ENCODE peak calls at places on chromosomes 12 and 14, in four cellular contexts. P, K, Y and S are unnamed samples.

GRCh38 chr12:32718926-32719325 is 36.8 kb downstream of the YARS2 start:
- DNase-seq in Y (no peak), P (no peak), K (no peak), S (no peak)

GRCh38 chr12:9364224-9365176 is 156.3 kb upstream of the PZP start:
- DNase-seq in K (no peak), Y (no peak), P (no peak), S (peak)

GRCh38 chr12:130715150-130715995 is 726 bp downstream of the RIMBP2 start:
- DNase-seq in Y (no peak), P (no peak), K (peak), S (no peak)

GRCh38 chr14:21978184-21978998 is 304.8 kb upstream of the OR4E1 start:
- DNase-seq in P (no peak), K (peak), Y (no peak), S (peak)

GRCh38 chr12:67751376-67751928 is 102.9 kb downstream of the DYRK2 start:
- DNase-seq in P (no peak), Y (no peak), K (no peak), S (no peak)

GRCh38 chr12:46538976-46539375 is 166.4 kb upstream of the SLC38A2 start:
- DNase-seq in K (no peak), P (no peak), Y (no peak), S (no peak)

GRCh38 chr12:82688035-82688501 is 1.4 kb downstream of the TMTC2 start:
- DNase-seq in P (no peak), K (no peak), Y (no peak), S (no peak)

GRCh38 chr14:95547626-95548327 is 12.9 kb downstream of the GLRX5 start:
- DNase-seq in P (no peak), Y (no peak), K (no peak), S (no peak)

GRCh38 chr12:15677696-15678095 is 111.5 kb downstream of the EPS8 start:
- DNase-seq in P (no peak), Y (no peak), K (no peak), S (no peak)

GRCh38 chr12:56808954-56809353 is 45.8 kb downstream of the HSD17B6 start:
- DNase-seq in P (no peak), Y (no peak), K (no peak), S (no peak)

GRCh38 chr12:106145539-106146447 is 7.0 kb upstream of the NUAK1 start:
- DNase-seq in P (no peak), Y (no peak), K (peak), S (peak)

GRCh38 chr14:91996951-91997371 is 42.9 kb downstream of the TRIP11 start:
- DNase-seq in Y (no peak), K (no peak), P (no peak), S (no peak)

GRCh38 chr14:58638231-58639205 is 756 bp downstream of the DACT1 start:
- DNase-seq in K (peak), P (peak), Y (peak), S (peak)

GRCh38 chr14:21535545-21536394 is 9.6 kb upstream of the SALL2 start:
- DNase-seq in Y (no peak), P (no peak), K (no peak), S (no peak)

GRCh38 chr12:113465808-113466769 is 5.6 kb downstream of the LHX5 start:
- DNase-seq in P (no peak), K (no peak), Y (no peak), S (no peak)

GRCh38 chr14:92603309-92604257 is 90.0 kb downstream of the RIN3 start:
- DNase-seq in K (no peak), Y (peak), P (no peak), S (no peak)

GRCh38 chr14:78029471-78030372 is 140.5 kb upstream of the NRXN3 start:
- DNase-seq in K (no peak), P (no peak), Y (no peak), S (no peak)

GRCh38 chr14:89228921-89229639 is 188.0 kb downstream of the FOXN3 start:
- DNase-seq in Y (no peak), P (no peak), K (no peak), S (no peak)

GRCh38 chr14:24954037-24954696 is 95.8 kb downstream of the STXBP6 start:
- DNase-seq in P (no peak), K (no peak), Y (no peak), S (no peak)

GRCh38 chr14:55382483-55382882 is 29.1 kb downstream of the ATG14 start:
- DNase-seq in K (no peak), Y (no peak), P (no peak), S (no peak)

GRCh38 chr14:68140111-68140741 is 320.6 kb downstream of the RAD51B start:
- DNase-seq in Y (peak), K (peak), P (no peak), S (peak)

GRCh38 chr12:51941011-51941561 is 10.4 kb upstream of the ACVR1B start:
- DNase-seq in Y (no peak), K (no peak), P (no peak), S (no peak)

GRCh38 chr12:114414031-114414865 is 8.3 kb upstream of the TBX5 start:
- DNase-seq in P (no peak), K (no peak), Y (no peak), S (no peak)

GRCh38 chr12:14833952-14834351 is 9.4 kb downstream of the ART4 start:
- DNase-seq in K (no peak), P (no peak), Y (no peak), S (no peak)

GRCh38 chr14:52402812-52403526 is 88.9 kb downstream of the PTGER2 start:
- DNase-seq in K (no peak), P (no peak), Y (no peak), S (no peak)

GRCh38 chr14:54169254-54169924 is 212.8 kb upstream of the BMP4 start:
- DNase-seq in K (no peak), Y (no peak), P (no peak), S (no peak)

GRCh38 chr14:88481794-88482193 is 73.0 kb downstream of the PTPN21 start:
- DNase-seq in P (no peak), Y (no peak), K (no peak), S (no peak)

GRCh38 chr14:90608281-90608680 is 207.9 kb downstream of the TTC7B start:
- DNase-seq in Y (no peak), P (no peak), K (no peak), S (no peak)

GRCh38 chr12:69671597-69671996 is 27.5 kb downstream of the BEST3 start:
- DNase-seq in K (no peak), P (no peak), Y (no peak), S (no peak)

GRCh38 chr14:69882086-69882864 is 3.1 kb downstream of the SMOC1 start:
- DNase-seq in K (no peak), P (no peak), Y (no peak), S (no peak)

GRCh38 chr14:69879175-69880047 is at the start of gene SMOC1:
- DNase-seq in K (peak), P (peak), Y (peak), S (no peak)

GRCh38 chr14:69880851-69881250 is 1.6 kb downstream of the SMOC1 start:
- DNase-seq in K (no peak), P (no peak), Y (no peak), S (no peak)

GRCh38 chr14:69878251-69878650 is 965 bp upstream of the SMOC1 start:
- DNase-seq in P (no peak), Y (no peak), K (no peak), S (no peak)

GRCh38 chr14:69880051-69880487 is 853 bp downstream of the SMOC1 start:
- DNase-seq in Y (no peak), P (no peak), K (no peak), S (no peak)
- H3K4me3 ChIP-seq in Y (no peak), P (peak), K (no peak), S (peak)

GRCh38 chr12:120437735-120438494 is at the start of gene COX6A1:
- DNase-seq in P (peak), Y (peak), K (peak), S (peak)
- TF ChIP-seq POLR2A in P (peak), Y (peak), K (peak), S (peak)

DNA sequence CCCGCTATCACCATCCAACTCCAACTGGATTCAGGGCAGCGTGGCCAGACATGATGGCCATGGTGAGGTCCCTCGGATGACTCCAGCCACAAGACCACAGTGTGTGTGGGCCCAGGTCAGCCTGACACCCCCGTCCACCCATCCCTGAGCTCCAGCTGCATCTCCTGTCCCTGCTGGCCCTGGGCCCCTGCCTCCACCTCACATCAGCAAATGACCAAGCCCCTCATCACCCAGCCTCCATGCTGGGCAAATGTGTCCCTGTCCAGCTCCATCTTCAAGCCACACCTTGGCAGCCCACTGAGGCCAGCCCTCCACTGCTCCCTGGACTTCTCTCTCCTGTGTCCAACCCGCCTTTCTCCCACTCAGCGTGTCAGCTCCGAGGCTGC is 3.2 kb downstream of the GPR132 start:
- DNase-seq in P (no peak), Y (no peak), K (no peak), S (peak)
- H3K4me3 ChIP-seq in P (no peak), Y (no peak), K (no peak), S (peak)

GRCh38 chr12:107903377-107904061 is 129.0 kb downstream of the ASCL4 start:
- DNase-seq in P (no peak), Y (peak), K (peak), S (peak)
- TF ChIP-seq POLR2A in P (no peak), Y (no peak), K (no peak), S (no peak)

GRCh38 chr14:51337520-51337919 is 97.5 kb downstream of the TMX1 start:
- DNase-seq in Y (no peak), P (no peak), K (no peak), S (no peak)

GRCh38 chr14:51336304-51336703 is 96.3 kb downstream of the TMX1 start:
- DNase-seq in P (no peak), K (no peak), Y (no peak), S (no peak)

GRCh38 chr14:51342226-51342625 is 102.2 kb downstream of the TMX1 start:
- DNase-seq in P (no peak), Y (no peak), K (no peak), S (no peak)

GRCh38 chr14:51335521-51335920 is 95.5 kb downstream of the TMX1 start:
- DNase-seq in P (no peak), Y (peak), K (peak), S (no peak)

GRCh38 chr14:51341338-51341737 is 101.3 kb downstream of the TMX1 start:
- DNase-seq in Y (no peak), K (no peak), P (no peak), S (no peak)
- H3K4me3 ChIP-seq in Y (no peak), K (no peak), P (no peak), S (no peak)

DNA sequence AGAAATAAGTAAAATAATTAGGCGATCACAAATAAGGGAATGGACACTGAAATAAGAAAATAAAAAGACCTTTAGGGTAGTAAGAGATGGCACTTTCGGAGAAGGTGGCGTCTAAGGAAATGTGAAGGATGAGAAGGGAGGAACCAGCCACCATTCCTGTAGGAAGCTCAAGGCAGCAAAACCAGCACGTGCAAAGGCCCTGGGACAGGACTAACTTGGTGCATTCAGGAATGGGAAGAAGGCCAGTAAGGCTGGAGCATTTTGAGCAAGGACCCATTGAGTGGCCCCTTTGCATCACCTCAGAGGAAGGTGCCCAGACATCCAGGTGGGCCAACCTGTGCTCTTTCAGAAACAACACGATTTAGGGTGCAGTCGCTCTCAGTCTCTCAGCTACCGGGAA is 738 bp upstream of the VPS37B start:
- DNase-seq in Y (no peak), P (no peak), K (no peak), S (peak)
- TF ChIP-seq POLR2A in Y (no peak), P (no peak), K (no peak), S (no peak)

GRCh38 chr12:107369006-107369405 is 275.7 kb upstream of the CRY1 start:
- DNase-seq in Y (no peak), P (no peak), K (no peak), S (no peak)

GRCh38 chr12:107368586-107368985 is 275.2 kb upstream of the CRY1 start:
- DNase-seq in Y (no peak), P (no peak), K (no peak), S (no peak)

GRCh38 chr12:107366322-107366721 is 273.0 kb upstream of the CRY1 start:
- DNase-seq in P (no peak), K (no peak), Y (no peak), S (no peak)

GRCh38 chr12:107372229-107372658 is 278.9 kb upstream of the CRY1 start:
- DNase-seq in K (no peak), P (no peak), Y (no peak), S (peak)

GRCh38 chr12:107369679-107370078 is 276.3 kb upstream of the CRY1 start:
- DNase-seq in Y (no peak), K (no peak), P (no peak), S (no peak)
- H3K4me3 ChIP-seq in Y (no peak), K (no peak), P (no peak), S (no peak)

GRCh38 chr12:95203477-95203843 is 13.8 kb downstream of the FGD6 start:
- DNase-seq in Y (no peak), K (no peak), P (no peak), S (no peak)

GRCh38 chr12:95205685-95206084 is 11.6 kb downstream of the FGD6 start:
- DNase-seq in Y (peak), P (no peak), K (no peak), S (no peak)

GRCh38 chr12:95205016-95205415 is 12.3 kb downstream of the FGD6 start:
- DNase-seq in K (no peak), Y (no peak), P (no peak), S (no peak)

GRCh38 chr12:95202691-95203476 is 14.4 kb downstream of the FGD6 start:
- DNase-seq in K (no peak), Y (no peak), P (no peak), S (no peak)

DNA sequence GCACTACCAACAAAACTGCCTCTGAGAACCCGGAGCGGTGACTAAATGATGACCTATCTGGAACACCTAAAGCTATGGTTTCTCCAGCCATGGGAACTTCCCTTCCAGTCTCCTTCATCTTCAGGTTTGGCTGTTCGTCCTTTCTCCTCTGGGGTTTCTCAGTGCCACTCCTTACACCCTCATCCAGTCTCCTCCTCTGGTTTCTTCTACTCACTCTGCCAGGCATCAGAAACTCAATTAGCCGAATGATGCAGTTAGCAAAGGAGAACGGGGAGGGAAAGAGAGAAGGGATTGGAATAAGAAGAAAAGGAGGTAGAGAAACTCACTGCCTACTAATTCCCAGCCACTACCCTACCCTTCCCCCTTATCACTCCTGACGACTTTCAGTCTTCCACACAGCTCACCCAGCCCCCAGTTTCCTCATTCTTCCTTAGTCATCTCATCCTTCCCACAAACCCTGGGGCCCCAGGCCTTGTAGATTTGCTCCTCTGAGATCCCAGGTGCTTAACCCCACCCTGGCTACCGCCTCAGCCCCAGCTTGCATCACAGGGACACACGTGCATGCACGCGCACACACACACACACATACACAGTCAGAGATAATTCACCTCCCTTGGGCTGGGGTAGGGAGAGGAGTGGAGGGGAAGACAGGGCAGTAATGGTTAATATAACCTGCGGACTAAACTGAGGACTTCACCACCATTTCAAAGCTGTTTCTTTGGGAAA is 13.0 kb downstream of the FGD6 start:
- DNase-seq in K (peak), Y (peak), P (no peak), S (peak)
- TF ChIP-seq POLR2A in K (no peak), Y (no peak), P (no peak), S (no peak)

GRCh38 chr12:57866308-57867019 is 19.9 kb upstream of the CTDSP2 start:
- DNase-seq in P (no peak), Y (no peak), K (no peak), S (no peak)

GRCh38 chr12:57861967-57862366 is 15.4 kb upstream of the CTDSP2 start:
- DNase-seq in P (no peak), Y (no peak), K (no peak), S (no peak)

GRCh38 chr12:57863676-57864075 is 17.1 kb upstream of the CTDSP2 start:
- DNase-seq in Y (no peak), K (no peak), P (no peak), S (no peak)

GRCh38 chr12:57864811-57865751 is 18.6 kb upstream of the CTDSP2 start:
- DNase-seq in Y (peak), K (peak), P (peak), S (peak)

DNA sequence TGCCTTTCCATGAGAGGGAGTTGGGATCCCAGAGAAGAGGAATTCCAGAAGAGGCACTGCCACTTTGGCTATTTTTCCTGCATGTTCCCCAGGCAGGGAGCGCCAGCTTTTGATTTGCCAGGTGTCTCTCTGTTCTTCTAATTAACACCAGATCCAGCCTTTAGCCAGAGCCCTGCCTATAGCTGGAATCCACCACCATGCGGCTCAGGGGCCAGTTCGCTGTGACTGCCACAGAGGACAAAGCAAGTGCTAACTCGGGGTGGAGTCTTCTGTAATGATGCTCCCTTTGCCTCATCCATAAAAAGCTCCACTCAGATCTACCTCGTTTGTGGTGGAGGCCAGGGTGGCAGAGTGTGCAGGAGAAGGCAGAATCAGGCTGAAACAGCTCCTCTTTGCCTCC is 17.9 kb upstream of the CTDSP2 start:
- DNase-seq in Y (no peak), P (no peak), K (no peak), S (no peak)
- H3K4me3 ChIP-seq in Y (no peak), P (peak), K (no peak), S (peak)

GRCh38 chr14:102507891-102508312 is 1.7 kb downstream of the ANKRD9 start:
- DNase-seq in P (no peak), Y (no peak), K (no peak), S (no peak)

GRCh38 chr14:102510616-102511520 is 1.3 kb upstream of the ANKRD9 start:
- DNase-seq in K (peak), Y (no peak), P (peak), S (peak)

GRCh38 chr14:102509744-102510615 is at the start of gene ANKRD9:
- DNase-seq in P (peak), K (peak), Y (peak), S (peak)

GRCh38 chr14:102508410-102508773 is 1.2 kb downstream of the ANKRD9 start:
- DNase-seq in P (no peak), Y (no peak), K (peak), S (peak)

GRCh38 chr14:102508774-102509743 is 517 bp downstream of the ANKRD9 start:
- DNase-seq in P (peak), K (peak), Y (peak), S (peak)
- TF ChIP-seq POLR2A in P (no peak), K (peak), Y (peak), S (peak)